ENCODE peak calls at places on chromosomes 12 and 14, in eight cellular contexts. Y is left lung, S is mucosa of descending colon, P is lung, H is uterus, F is A549, K is adipocyte, C is endothelial cell of umbilical vein. N is an unnamed sample. For H3K9me3, the result is how much of the 10 kb centered on the place peaks cover.

GRCh38 chr12:26466709-26467108 is 271.3 kb downstream of the SSPN start:
- DNase-seq in F (no peak), H (no peak), P (no peak), Y (no peak), C (no peak), S (no peak), K (no peak), N (no peak)

GRCh38 chr12:95943231-95943842 is at the start of gene AMDHD1:
- DNase-seq in C (peak), P (peak), Y (peak), S (peak), H (peak), F (peak), K (peak), N (peak)

GRCh38 chr12:29807125-29807524 is 23.4 kb upstream of the TMTC1 start:
- DNase-seq in P (no peak), F (no peak), C (no peak), H (no peak), K (no peak), Y (no peak), S (no peak), N (no peak)

GRCh38 chr12:93883436-93884154 is 206.4 kb downstream of the CRADD start:
- DNase-seq in F (no peak), H (no peak), K (peak), Y (no peak), S (no peak), P (no peak), C (no peak), N (no peak)

GRCh38 chr12:133129368-133130037 is 571 bp downstream of the ZNF891 start:
- DNase-seq in H (no peak), C (no peak), S (no peak), F (no peak), Y (no peak), P (no peak), K (no peak), N (no peak)

GRCh38 chr12:121610239-121611149 is 15.8 kb upstream of the ORAI1 start:
- DNase-seq in C (no peak), K (peak), P (no peak), H (peak), F (no peak), S (no peak), Y (no peak), N (no peak)

GRCh38 chr14:76112889-76113611 is 38.7 kb upstream of the GPATCH2L start:
- DNase-seq in P (no peak), C (no peak), S (no peak), K (no peak), Y (no peak), H (no peak), F (no peak), N (no peak)

GRCh38 chr14:55274760-55275159 is 3.5 kb downstream of the FBXO34 start:
- DNase-seq in H (no peak), C (no peak), Y (no peak), P (no peak), K (peak), S (no peak), F (no peak), N (no peak)

GRCh38 chr12:50625029-50625875 is 120.5 kb downstream of the DIP2B start:
- DNase-seq in F (no peak), C (no peak), H (no peak), S (no peak), Y (no peak), P (no peak), K (no peak), N (no peak)

GRCh38 chr14:39097159-39097558 is 5.9 kb downstream of the SEC23A start:
- DNase-seq in H (no peak), C (peak), P (no peak), Y (no peak), K (peak), F (no peak), S (no peak), N (peak)

GRCh38 chr12:124764451-124764850 is 99.2 kb downstream of the SCARB1 start:
- DNase-seq in P (no peak), F (no peak), C (peak), K (peak), S (peak), Y (no peak), H (no peak), N (no peak)

GRCh38 chr14:100565650-100566049 is 21.6 kb downstream of the BEGAIN start:
- DNase-seq in P (no peak), K (no peak), S (no peak), H (no peak), F (no peak), Y (no peak), C (no peak), N (no peak)

GRCh38 chr14:22164616-22165015 is 424.4 kb downstream of the DAD1 start:
- DNase-seq in F (no peak), C (peak), K (no peak), S (no peak), Y (no peak), P (no peak), H (no peak), N (no peak)

DNA sequence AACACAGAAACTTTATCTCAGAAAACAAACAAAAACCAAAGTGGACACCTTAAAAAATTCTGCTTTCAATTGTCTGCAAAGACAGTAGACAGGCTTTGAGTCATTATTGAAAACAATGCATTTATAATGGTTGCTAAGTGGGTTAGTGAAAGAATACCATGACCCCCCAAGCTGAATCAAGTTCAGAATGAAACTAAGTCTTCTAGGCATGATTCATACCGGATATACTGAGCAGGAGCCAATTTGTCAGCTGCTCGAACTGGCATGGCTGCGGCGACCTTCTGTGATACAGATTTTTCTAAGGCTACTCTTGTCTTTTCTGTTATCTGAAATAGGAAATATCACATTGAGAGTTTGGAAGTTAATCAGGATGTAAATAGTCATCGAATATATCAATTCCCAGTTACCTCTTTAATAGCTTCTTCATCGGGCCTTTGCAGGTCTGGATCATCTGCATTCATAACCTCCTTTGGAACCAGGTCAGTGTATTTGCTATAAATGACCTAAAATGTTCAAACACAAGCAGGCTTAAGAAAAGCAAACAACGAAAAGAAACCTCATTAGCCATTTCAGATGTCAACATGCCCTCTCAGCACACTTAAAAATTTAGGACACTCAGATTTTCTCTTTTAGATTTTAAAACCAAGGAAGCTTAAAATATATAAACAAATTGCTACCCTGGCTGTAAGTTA is 22.3 kb downstream of the SNW1 start:
- DNase-seq in K (no peak), F (no peak), P (no peak), H (no peak), Y (no peak), S (peak), C (peak), N (peak)
- H3K9me3 ChIP-seq in K (under half), F (under half), P (under half), H (under half), Y (under half), S (under half), C (under half), N (under half)

DNA sequence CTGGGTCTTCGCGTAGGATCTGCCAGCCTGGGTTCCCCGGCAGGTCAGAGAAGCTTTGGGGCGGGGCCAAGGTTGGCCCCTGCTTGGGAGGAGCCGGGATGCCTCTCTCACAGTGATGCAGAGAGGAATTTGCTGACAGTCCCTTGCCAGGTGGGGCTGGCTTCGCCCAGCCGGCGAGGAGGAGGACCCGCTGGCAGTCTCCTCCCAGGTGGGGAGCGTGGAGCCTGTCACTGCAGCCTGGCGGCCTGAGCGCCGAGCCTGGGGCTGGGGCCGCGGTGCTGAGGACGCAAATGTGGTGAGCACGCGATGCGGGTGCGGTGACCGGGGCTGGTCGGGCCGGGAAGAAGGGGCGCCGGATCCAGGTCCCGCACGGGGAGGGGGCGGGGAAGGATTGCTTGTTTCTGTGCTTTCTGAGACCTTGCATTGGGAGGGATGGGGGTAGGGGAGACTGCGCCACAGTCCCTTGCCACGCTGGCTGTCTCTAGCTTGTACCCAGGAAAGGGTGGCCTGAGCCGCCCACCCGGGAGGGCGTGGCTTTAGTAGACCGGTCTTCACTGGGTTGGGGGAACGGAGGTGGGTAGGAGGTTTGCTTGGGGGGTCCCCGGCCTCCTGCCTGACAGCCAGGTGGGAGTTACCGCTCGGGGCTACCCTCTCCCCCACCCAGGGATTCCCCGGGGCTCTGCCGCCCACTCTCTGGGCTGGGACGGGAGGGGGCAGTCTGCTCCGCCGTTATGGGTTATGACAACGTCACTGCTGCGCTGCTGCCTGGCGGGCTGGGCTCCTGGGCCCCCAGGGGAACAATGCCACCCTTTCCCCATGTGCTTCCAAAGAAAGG is at the start of gene TMEM63C:
- DNase-seq in K (no peak), P (no peak), Y (no peak), F (peak), C (no peak), S (peak), H (no peak), N (peak)
- H3K4me3 ChIP-seq in K (no peak), P (no peak), Y (no peak), F (peak), C (no peak), S (peak), H (no peak), N (peak)

GRCh38 chr14:29782041-29782440 is 145.6 kb downstream of the PRKD1 start:
- DNase-seq in C (no peak), F (no peak), S (no peak), P (no peak), K (no peak), Y (no peak), H (no peak), N (no peak)

GRCh38 chr14:29789475-29789874 is 138.2 kb downstream of the PRKD1 start:
- DNase-seq in H (no peak), Y (no peak), S (no peak), C (no peak), F (no peak), K (no peak), P (no peak), N (no peak)

GRCh38 chr14:29788093-29788492 is 139.6 kb downstream of the PRKD1 start:
- DNase-seq in Y (no peak), K (no peak), H (no peak), S (no peak), P (no peak), C (no peak), F (no peak), N (no peak)

DNA sequence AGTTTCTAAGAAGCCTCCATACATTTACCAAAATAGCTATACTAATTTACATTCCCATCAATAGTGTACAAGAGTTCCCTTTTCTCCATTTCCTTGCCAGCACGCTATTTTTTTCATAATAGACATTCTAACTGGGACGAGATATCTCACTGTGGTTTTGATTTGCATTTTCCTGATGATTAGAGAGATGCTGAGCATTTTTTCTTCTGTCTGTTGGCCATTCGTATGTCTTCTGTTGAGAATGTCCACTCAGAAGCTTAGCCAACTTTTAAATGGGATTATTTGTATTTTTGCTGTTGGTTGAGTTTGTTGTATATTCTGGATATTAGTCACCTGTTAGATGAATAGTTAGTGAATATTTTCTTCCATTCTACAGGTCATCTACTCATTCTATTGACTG is 144.1 kb downstream of the PRKD1 start:
- DNase-seq in P (no peak), Y (no peak), K (no peak), S (no peak), F (no peak), H (no peak), C (no peak), N (no peak)
- H3K9me3 ChIP-seq in P (under half), Y (under half), K (under half), S (under half), F (under half), H (under half), C (under half), N (under half)

GRCh38 chr12:39176376-39176775 is 266.5 kb downstream of the KIF21A start:
- DNase-seq in F (no peak), S (no peak), Y (no peak), C (no peak), P (no peak), H (no peak), K (no peak), N (no peak)
- H3K4me3 ChIP-seq in F (no peak), S (no peak), Y (no peak), C (no peak), P (no peak), H (no peak), K (no peak), N (no peak)

GRCh38 chr12:38160318-38161122 is 156.1 kb upstream of the ALG10B start:
- DNase-seq in F (no peak), K (no peak), H (no peak), P (no peak), Y (no peak), C (no peak), S (no peak), N (no peak)
- H3K9me3 ChIP-seq in F (under half), K (under half), H (under half), P (under half), Y (half or more), C (under half), S (under half), N (under half)

GRCh38 chr12:110688446-110689001 is 391 bp downstream of the HVCN1 start:
- DNase-seq in C (peak), Y (no peak), S (no peak), K (no peak), P (no peak), F (no peak), H (no peak), N (peak)

GRCh38 chr12:110684322-110684836 is 4.5 kb downstream of the HVCN1 start:
- DNase-seq in F (no peak), K (no peak), H (no peak), Y (no peak), C (no peak), S (no peak), P (no peak), N (no peak)

GRCh38 chr12:110687770-110688169 is 1.1 kb downstream of the HVCN1 start:
- DNase-seq in K (no peak), S (no peak), F (no peak), H (no peak), P (no peak), Y (no peak), C (no peak), N (no peak)

GRCh38 chr12:110683888-110684287 is 5.0 kb downstream of the HVCN1 start:
- DNase-seq in H (no peak), K (no peak), F (no peak), P (no peak), Y (no peak), C (no peak), S (no peak), N (no peak)

GRCh38 chr12:110686294-110686903 is 2.5 kb downstream of the HVCN1 start:
- DNase-seq in F (no peak), C (no peak), Y (no peak), H (no peak), S (no peak), P (no peak), K (no peak), N (no peak)
- H3K4me3 ChIP-seq in F (no peak), C (no peak), Y (no peak), H (no peak), S (no peak), P (no peak), K (no peak), N (no peak)

GRCh38 chr14:105880616-105881015 is 354.2 kb downstream of the TMEM121 start:
- DNase-seq in C (no peak), Y (peak), P (no peak), K (no peak), S (no peak), H (peak), F (no peak), N (peak)

GRCh38 chr14:105878125-105878524 is 351.7 kb downstream of the TMEM121 start:
- DNase-seq in S (no peak), P (no peak), C (no peak), F (no peak), K (no peak), Y (peak), H (no peak), N (no peak)

GRCh38 chr14:105878554-105878953 is 352.2 kb downstream of the TMEM121 start:
- DNase-seq in S (no peak), Y (no peak), C (no peak), H (peak), P (no peak), F (no peak), K (no peak), N (no peak)

GRCh38 chr14:105879867-105880561 is 353.6 kb downstream of the TMEM121 start:
- DNase-seq in K (no peak), F (no peak), Y (peak), S (no peak), P (no peak), H (peak), C (no peak), N (no peak)

GRCh38 chr14:105879503-105879866 is 353.1 kb downstream of the TMEM121 start:
- DNase-seq in C (no peak), S (no peak), Y (peak), K (no peak), H (peak), P (no peak), F (no peak), N (no peak)
- H3K9me3 ChIP-seq in C (under half), S (under half), Y (under half), K (under half), H (under half), P (under half), F (under half), N (under half)

DNA sequence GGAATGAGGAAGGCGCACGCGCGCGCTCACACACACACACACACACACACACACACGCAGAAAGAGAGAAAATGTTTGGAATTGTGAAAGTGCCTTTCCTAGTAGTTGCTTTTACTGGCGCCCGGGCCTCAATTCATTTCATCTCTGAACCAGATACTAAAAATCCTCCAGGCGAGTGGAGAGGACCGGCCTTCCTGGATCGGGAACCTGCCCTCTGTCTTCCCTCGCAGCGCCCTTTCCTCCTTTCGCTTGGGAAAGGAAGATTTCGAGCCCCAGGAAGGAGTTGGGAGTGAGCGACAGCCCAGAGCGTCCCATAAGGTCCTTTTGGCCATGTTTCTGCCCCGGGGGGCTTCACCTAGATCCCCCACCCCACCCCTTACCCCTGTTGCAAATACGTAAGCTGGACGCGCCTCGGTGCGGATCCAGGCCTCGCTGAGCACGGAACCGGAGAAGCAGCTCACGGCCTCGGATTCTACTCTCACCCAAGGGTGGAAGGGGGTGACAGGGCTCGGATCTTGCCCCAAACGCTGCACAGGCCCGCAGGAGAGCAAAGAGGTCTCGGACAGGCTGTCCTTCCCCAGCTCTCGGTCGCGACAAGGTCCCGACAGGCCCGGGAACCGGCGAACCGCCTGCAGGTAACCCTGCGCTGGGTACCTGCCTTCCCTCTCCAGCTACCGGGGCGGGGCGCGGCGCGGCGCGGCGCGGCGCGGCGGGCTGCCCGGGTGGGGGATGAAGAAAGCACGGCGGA is 8.0 kb upstream of the TBX3 start:
- DNase-seq in S (no peak), K (no peak), Y (no peak), F (no peak), H (no peak), P (no peak), C (no peak), N (no peak)
- H3K4me3 ChIP-seq in S (no peak), K (peak), Y (peak), F (no peak), H (peak), P (peak), C (no peak), N (no peak)

DNA sequence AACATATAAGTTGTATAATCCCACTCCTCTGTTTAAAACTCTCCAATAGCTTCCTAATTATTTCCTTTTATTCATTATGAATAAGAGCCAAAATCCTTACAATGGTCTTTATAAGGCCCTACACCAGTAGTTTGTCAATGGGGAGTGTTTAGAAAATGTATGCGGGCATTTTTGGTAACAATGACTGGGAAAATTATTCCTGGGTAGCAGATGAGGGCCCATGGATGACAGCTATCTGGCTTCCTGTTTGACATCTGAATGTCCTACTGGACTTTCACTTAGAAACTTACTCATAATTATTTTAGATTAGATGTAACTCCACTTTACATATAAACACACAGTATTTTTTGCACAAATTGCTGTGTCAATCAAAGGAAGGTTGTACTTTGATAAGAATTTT is 101.2 kb downstream of the PAPLN start:
- DNase-seq in H (no peak), P (no peak), K (no peak), Y (no peak), F (no peak), C (no peak), S (no peak), N (no peak)
- H3K9me3 ChIP-seq in H (under half), P (under half), K (under half), Y (under half), F (under half), C (under half), S (under half), N (under half)

DNA sequence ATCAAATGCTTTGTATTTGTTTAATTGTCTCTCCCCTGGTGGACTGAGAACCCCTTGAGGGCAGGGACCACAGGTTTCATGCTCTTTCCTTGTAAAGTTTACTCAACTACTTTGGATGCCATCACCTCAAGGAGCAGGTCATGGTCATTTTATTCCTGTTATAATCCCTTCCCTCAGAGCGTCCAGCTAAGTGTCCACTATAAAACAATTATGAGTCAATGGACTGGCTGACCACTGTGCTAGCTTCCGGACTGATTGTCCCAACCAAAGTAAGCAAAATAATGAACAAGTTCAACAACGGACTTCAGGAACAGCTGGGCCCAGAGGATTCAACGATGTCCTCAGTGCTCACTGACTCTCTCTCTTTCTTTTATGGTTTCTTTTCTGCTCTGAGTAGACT is 18.2 kb downstream of the AK7 start:
- DNase-seq in P (no peak), C (no peak), Y (no peak), S (no peak), H (no peak), K (no peak), F (no peak), N (no peak)
- H3K4me3 ChIP-seq in P (no peak), C (no peak), Y (no peak), S (no peak), H (no peak), K (no peak), F (no peak), N (no peak)

N was measured in CD8-positive, alpha-beta memory T cell.